ENCODE peak calls at places on chromosomes 5 and 9, in seven cellular contexts. I, A, G, Q, P, Z and B are unnamed samples.

GRCh38 chr9:134870311-134870694 is 10.3 kb upstream of the FCN2 start:
- DNase-seq in I (no peak), A (no peak), G (no peak), Q (no peak), P (no peak), Z (no peak), B (no peak)

GRCh38 chr5:2751592-2752021 is at the start of gene IRX2:
- DNase-seq in I (no peak), A (peak), G (no peak), Q (peak), P (no peak), Z (peak), B (peak)

GRCh38 chr5:30871191-30871590 is 322.3 kb upstream of the CDH6 start:
- DNase-seq in I (no peak), A (no peak), G (no peak), Q (no peak), P (no peak), Z (no peak), B (no peak)

GRCh38 chr9:129203556-129203909 is 25.5 kb upstream of the IER5L start:
- DNase-seq in I (no peak), A (no peak), G (no peak), Q (no peak), P (no peak), Z (no peak), B (peak)

GRCh38 chr9:132078369-132079356 is 1.0 kb downstream of the MED27 start:
- DNase-seq in I (no peak), A (peak), G (no peak), Q (no peak), P (peak), Z (peak), B (peak)

GRCh38 chr9:37969558-37970300 is 65.8 kb upstream of the SLC25A51 start:
- DNase-seq in I (no peak), A (no peak), G (no peak), Q (no peak), P (no peak), Z (no peak), B (no peak)

GRCh38 chr5:177526791-177527190 is 10.0 kb upstream of the DDX41 start:
- DNase-seq in I (no peak), A (no peak), G (no peak), Q (no peak), P (no peak), Z (no peak), B (no peak)

GRCh38 chr9:99368341-99369326 is 146.6 kb downstream of the SEC61B start:
- DNase-seq in I (peak), A (peak), G (peak), Q (peak), P (no peak), Z (no peak), B (no peak)

GRCh38 chr5:116771466-116772151 is 197.0 kb upstream of the SEMA6A start:
- DNase-seq in I (no peak), A (peak), G (no peak), Q (no peak), P (no peak), Z (no peak), B (no peak)